ENCODE peak calls at places on chromosomes 12 and 14, in four cellular contexts. One of them, this sample, is unnamed.

GRCh38 chr12:716506-716905 is 35.9 kb upstream of the WNK1 start:
- DNase-seq in H1: no peak
- DNase-seq in K562: peak; percentile 70
- DNase-seq in GM12878: no peak
- DNase-seq in this sample: no peak

GRCh38 chr14:73242274-73242960 is 5.1 kb downstream of the PAPLN start:
- DNase-seq in GM12878: peak; percentile 42
- DNase-seq in H1: no peak
- DNase-seq in K562: no peak
- DNase-seq in this sample: no peak

GRCh38 chr14:101761032-101761880 is at the start of gene PPP2R5C:
- DNase-seq in GM12878: no peak
- DNase-seq in K562: peak; percentile 93
- DNase-seq in H1: peak; percentile 41
- DNase-seq in this sample: peak; percentile 95

GRCh38 chr12:65609359-65609771 is 214.9 kb upstream of the HMGA2 start:
- DNase-seq in K562: no peak
- DNase-seq in H1: no peak
- DNase-seq in GM12878: no peak
- DNase-seq in this sample: no peak

GRCh38 chr12:11884661-11885060 is 186.1 kb upstream of the BCL2L14 start:
- DNase-seq in GM12878: no peak
- DNase-seq in K562: no peak
- DNase-seq in H1: no peak
- DNase-seq in this sample: no peak

GRCh38 chr14:79965896-79966295 is 245.4 kb downstream of the DIO2 start:
- DNase-seq in H1: no peak
- DNase-seq in K562: no peak
- DNase-seq in GM12878: no peak
- DNase-seq in this sample: no peak

GRCh38 chr12:131852551-131853299 is 24.5 kb downstream of the MMP17 start:
- DNase-seq in H1: no peak
- DNase-seq in GM12878: no peak
- DNase-seq in K562: no peak
- DNase-seq in this sample: peak; percentile 38

GRCh38 chr12:84463756-84464495 is 448.7 kb downstream of the SLC6A15 start:
- DNase-seq in K562: no peak
- DNase-seq in GM12878: no peak
- DNase-seq in H1: no peak
- DNase-seq in this sample: no peak

GRCh38 chr12:118436002-118436724 is 59.8 kb downstream of the SUDS3 start:
- DNase-seq in GM12878: no peak
- DNase-seq in H1: no peak
- DNase-seq in K562: peak; percentile 32
- DNase-seq in this sample: no peak

GRCh38 chr14:24607081-24607480 is 2.4 kb downstream of the GZMH start:
- DNase-seq in K562: no peak
- DNase-seq in H1: no peak
- DNase-seq in GM12878: no peak
- DNase-seq in this sample: no peak

GRCh38 chr14:24607635-24608492 is 1.6 kb downstream of the GZMH start:
- DNase-seq in K562: no peak
- DNase-seq in H1: no peak
- DNase-seq in GM12878: no peak
- DNase-seq in this sample: no peak

GRCh38 chr14:24609667-24610344 is at the start of gene GZMH:
- DNase-seq in GM12878: no peak
- DNase-seq in H1: no peak
- DNase-seq in K562: no peak
- DNase-seq in this sample: no peak

DNA sequence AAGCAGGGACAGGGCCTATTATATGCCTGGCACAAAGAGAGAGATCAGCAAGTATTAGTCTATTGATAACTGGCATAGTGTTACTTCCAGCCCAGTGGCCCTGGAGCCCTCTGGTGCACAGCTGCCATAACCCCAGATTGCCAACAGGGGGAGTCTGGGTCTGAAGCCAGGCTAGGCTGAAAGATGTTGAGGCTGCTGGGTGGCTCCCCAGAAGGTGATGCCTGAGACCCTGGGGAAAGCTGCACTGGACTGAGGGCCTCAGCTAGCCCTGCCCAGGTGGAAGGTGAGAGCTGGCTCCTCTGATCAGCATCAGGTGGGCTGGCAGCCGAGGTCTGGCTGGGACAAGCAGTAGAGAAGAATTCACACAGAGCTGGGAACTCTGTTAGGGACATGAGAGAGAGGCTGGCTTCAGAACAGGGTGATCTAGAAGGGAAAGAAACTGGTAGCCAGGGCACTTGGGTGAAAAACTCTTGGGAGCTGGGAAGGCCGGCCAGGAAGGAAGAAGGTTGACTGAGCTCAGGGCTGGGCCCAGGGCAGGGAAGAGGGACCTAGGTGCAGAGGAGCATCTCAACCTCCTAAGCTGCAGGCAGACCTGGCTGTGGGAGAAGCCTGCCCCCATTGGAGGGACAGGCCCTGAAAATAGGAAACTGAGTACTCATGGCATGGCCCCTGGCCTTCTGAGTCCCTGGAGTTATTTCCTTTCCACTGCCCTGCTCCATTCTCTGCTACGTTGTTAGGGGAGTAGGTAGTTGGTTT is 3.9 kb downstream of the GZMH start:
- DNase-seq in GM12878: no peak
- DNase-seq in H1: peak; percentile 21
- DNase-seq in K562: peak; percentile 36
- DNase-seq in this sample: peak; percentile 41
- TF ChIP-seq HDAC2 in GM12878: no peak
- TF ChIP-seq HDAC2 in H1: no peak
- TF ChIP-seq HDAC2 in K562: no peak
- TF ChIP-seq HDAC2 in this sample: no peak

GRCh38 chr14:69483765-69484443 is 624 bp upstream of the PLEKHD1 start:
- DNase-seq in GM12878: no peak
- DNase-seq in H1: no peak
- DNase-seq in K562: no peak
- DNase-seq in this sample: peak; percentile 16
- TF ChIP-seq HDAC2 in GM12878: no peak
- TF ChIP-seq HDAC2 in H1: no peak
- TF ChIP-seq HDAC2 in K562: no peak
- TF ChIP-seq HDAC2 in this sample: no peak

GRCh38 chr14:77889971-77890442 is 90.1 kb downstream of the ADCK1 start:
- DNase-seq in GM12878: no peak
- DNase-seq in H1: no peak
- DNase-seq in K562: no peak
- DNase-seq in this sample: no peak

GRCh38 chr14:77890873-77891272 is 91.0 kb downstream of the ADCK1 start:
- DNase-seq in K562: no peak
- DNase-seq in H1: no peak
- DNase-seq in GM12878: no peak
- DNase-seq in this sample: no peak

GRCh38 chr14:77892890-77893484 is 93.1 kb downstream of the ADCK1 start:
- DNase-seq in K562: peak; percentile 39
- DNase-seq in GM12878: no peak
- DNase-seq in H1: no peak
- DNase-seq in this sample: no peak

GRCh38 chr14:77892381-77892871 is 92.5 kb downstream of the ADCK1 start:
- DNase-seq in K562: peak; percentile 51
- DNase-seq in GM12878: no peak
- DNase-seq in H1: no peak
- DNase-seq in this sample: no peak
- TF ChIP-seq HDAC2 in K562: no peak
- TF ChIP-seq HDAC2 in GM12878: no peak
- TF ChIP-seq HDAC2 in H1: no peak
- TF ChIP-seq HDAC2 in this sample: no peak

GRCh38 chr14:94040247-94040646 is 14.1 kb downstream of the OTUB2 start:
- DNase-seq in K562: no peak
- DNase-seq in H1: no peak
- DNase-seq in GM12878: no peak
- DNase-seq in this sample: no peak
- TF ChIP-seq HDAC2 in K562: no peak
- TF ChIP-seq HDAC2 in H1: no peak
- TF ChIP-seq HDAC2 in GM12878: no peak
- TF ChIP-seq HDAC2 in this sample: no peak